ENCODE peak calls at places on chromosomes 7 and 10, in nine cellular contexts. One of them, this sample, is unnamed.

GRCh38 chr10:77320852-77321496 is 316.6 kb downstream of the KCNMA1 start:
- DNase-seq in NCI-H345: no peak
- DNase-seq in activated CD8-positive, alpha-beta memory T cell treated with anti-CD3 and anti-CD28 coated beads for 1 hour: no peak
- DNase-seq in stimulated activated CD4-positive, alpha-beta T cell treated with anti-CD3 and anti-CD28 coated beads, Interleukin-1b, Interleukin-23, amount 100 ng/mL, for 24 hours: no peak
- DNase-seq in Ammon's horn: no peak
- DNase-seq in nucleus accumbens: no peak
- DNase-seq in AG10803: peak
- DNase-seq in MCF 10A: no peak
- DNase-seq in fibroblast of pulmonary artery: peak
- DNase-seq in this sample: no peak

GRCh38 chr10:124693801-124694416 is 50.3 kb downstream of the FAM53B start:
- DNase-seq in AG10803: no peak
- DNase-seq in NCI-H345: peak
- DNase-seq in fibroblast of pulmonary artery: no peak
- DNase-seq in Ammon's horn: peak
- DNase-seq in activated CD8-positive, alpha-beta memory T cell treated with anti-CD3 and anti-CD28 coated beads for 1 hour: no peak
- DNase-seq in MCF 10A: no peak
- DNase-seq in stimulated activated CD4-positive, alpha-beta T cell treated with anti-CD3 and anti-CD28 coated beads, Interleukin-1b, Interleukin-23, amount 100 ng/mL, for 24 hours: no peak
- DNase-seq in nucleus accumbens: no peak
- DNase-seq in this sample: peak

GRCh38 chr10:120069700-120070099 is 177.2 kb downstream of the SEC23IP start:
- DNase-seq in NCI-H345: no peak
- DNase-seq in nucleus accumbens: no peak
- DNase-seq in stimulated activated CD4-positive, alpha-beta T cell treated with anti-CD3 and anti-CD28 coated beads, Interleukin-1b, Interleukin-23, amount 100 ng/mL, for 24 hours: no peak
- DNase-seq in activated CD8-positive, alpha-beta memory T cell treated with anti-CD3 and anti-CD28 coated beads for 1 hour: no peak
- DNase-seq in AG10803: no peak
- DNase-seq in MCF 10A: no peak
- DNase-seq in fibroblast of pulmonary artery: no peak
- DNase-seq in Ammon's horn: no peak
- DNase-seq in this sample: peak

GRCh38 chr7:28106316-28106957 is 74.2 kb downstream of the JAZF1 start:
- DNase-seq in Ammon's horn: no peak
- DNase-seq in MCF 10A: no peak
- DNase-seq in NCI-H345: peak
- DNase-seq in stimulated activated CD4-positive, alpha-beta T cell treated with anti-CD3 and anti-CD28 coated beads, Interleukin-1b, Interleukin-23, amount 100 ng/mL, for 24 hours: no peak
- DNase-seq in activated CD8-positive, alpha-beta memory T cell treated with anti-CD3 and anti-CD28 coated beads for 1 hour: no peak
- DNase-seq in fibroblast of pulmonary artery: peak
- DNase-seq in nucleus accumbens: no peak
- DNase-seq in AG10803: no peak
- DNase-seq in this sample: peak

GRCh38 chr10:93821051-93821772 is 63.5 kb downstream of the LGI1 start:
- DNase-seq in MCF 10A: peak
- DNase-seq in fibroblast of pulmonary artery: peak
- DNase-seq in AG10803: peak
- DNase-seq in Ammon's horn: no peak
- DNase-seq in NCI-H345: no peak
- DNase-seq in nucleus accumbens: no peak
- DNase-seq in stimulated activated CD4-positive, alpha-beta T cell treated with anti-CD3 and anti-CD28 coated beads, Interleukin-1b, Interleukin-23, amount 100 ng/mL, for 24 hours: no peak
- DNase-seq in activated CD8-positive, alpha-beta memory T cell treated with anti-CD3 and anti-CD28 coated beads for 1 hour: no peak
- DNase-seq in this sample: peak

GRCh38 chr10:14385591-14386201 is 55.0 kb upstream of the FRMD4A start:
- DNase-seq in activated CD8-positive, alpha-beta memory T cell treated with anti-CD3 and anti-CD28 coated beads for 1 hour: no peak
- DNase-seq in nucleus accumbens: no peak
- DNase-seq in fibroblast of pulmonary artery: peak
- DNase-seq in stimulated activated CD4-positive, alpha-beta T cell treated with anti-CD3 and anti-CD28 coated beads, Interleukin-1b, Interleukin-23, amount 100 ng/mL, for 24 hours: no peak
- DNase-seq in AG10803: no peak
- DNase-seq in Ammon's horn: no peak
- DNase-seq in NCI-H345: no peak
- DNase-seq in MCF 10A: peak
- DNase-seq in this sample: no peak

GRCh38 chr10:79223346-79224048 is 123.8 kb upstream of the PPIF start:
- DNase-seq in activated CD8-positive, alpha-beta memory T cell treated with anti-CD3 and anti-CD28 coated beads for 1 hour: no peak
- DNase-seq in AG10803: no peak
- DNase-seq in stimulated activated CD4-positive, alpha-beta T cell treated with anti-CD3 and anti-CD28 coated beads, Interleukin-1b, Interleukin-23, amount 100 ng/mL, for 24 hours: no peak
- DNase-seq in fibroblast of pulmonary artery: peak
- DNase-seq in NCI-H345: no peak
- DNase-seq in Ammon's horn: no peak
- DNase-seq in nucleus accumbens: no peak
- DNase-seq in MCF 10A: no peak
- DNase-seq in this sample: no peak

GRCh38 chr10:69446650-69447151 is 4.6 kb upstream of the TSPAN15 start:
- DNase-seq in fibroblast of pulmonary artery: peak
- DNase-seq in AG10803: peak
- DNase-seq in MCF 10A: peak
- DNase-seq in nucleus accumbens: no peak
- DNase-seq in stimulated activated CD4-positive, alpha-beta T cell treated with anti-CD3 and anti-CD28 coated beads, Interleukin-1b, Interleukin-23, amount 100 ng/mL, for 24 hours: no peak
- DNase-seq in NCI-H345: no peak
- DNase-seq in activated CD8-positive, alpha-beta memory T cell treated with anti-CD3 and anti-CD28 coated beads for 1 hour: no peak
- DNase-seq in Ammon's horn: no peak
- DNase-seq in this sample: no peak

GRCh38 chr10:74114041-74114448 is 36.6 kb downstream of the AP3M1 start:
- DNase-seq in activated CD8-positive, alpha-beta memory T cell treated with anti-CD3 and anti-CD28 coated beads for 1 hour: no peak
- DNase-seq in fibroblast of pulmonary artery: no peak
- DNase-seq in Ammon's horn: peak
- DNase-seq in stimulated activated CD4-positive, alpha-beta T cell treated with anti-CD3 and anti-CD28 coated beads, Interleukin-1b, Interleukin-23, amount 100 ng/mL, for 24 hours: no peak
- DNase-seq in AG10803: no peak
- DNase-seq in MCF 10A: no peak
- DNase-seq in nucleus accumbens: no peak
- DNase-seq in NCI-H345: no peak
- DNase-seq in this sample: no peak

GRCh38 chr7:15280078-15280734 is 281.6 kb downstream of the AGMO start:
- DNase-seq in MCF 10A: no peak
- DNase-seq in stimulated activated CD4-positive, alpha-beta T cell treated with anti-CD3 and anti-CD28 coated beads, Interleukin-1b, Interleukin-23, amount 100 ng/mL, for 24 hours: no peak
- DNase-seq in AG10803: no peak
- DNase-seq in NCI-H345: no peak
- DNase-seq in fibroblast of pulmonary artery: no peak
- DNase-seq in nucleus accumbens: no peak
- DNase-seq in Ammon's horn: peak
- DNase-seq in activated CD8-positive, alpha-beta memory T cell treated with anti-CD3 and anti-CD28 coated beads for 1 hour: no peak
- DNase-seq in this sample: no peak

GRCh38 chr7:5429857-5430611 is 6.4 kb upstream of the TNRC18 start:
- DNase-seq in activated CD8-positive, alpha-beta memory T cell treated with anti-CD3 and anti-CD28 coated beads for 1 hour: no peak
- DNase-seq in NCI-H345: no peak
- DNase-seq in fibroblast of pulmonary artery: no peak
- DNase-seq in Ammon's horn: no peak
- DNase-seq in AG10803: peak
- DNase-seq in stimulated activated CD4-positive, alpha-beta T cell treated with anti-CD3 and anti-CD28 coated beads, Interleukin-1b, Interleukin-23, amount 100 ng/mL, for 24 hours: no peak
- DNase-seq in MCF 10A: peak
- DNase-seq in nucleus accumbens: peak
- DNase-seq in this sample: no peak

GRCh38 chr10:70773461-70773860 is 11.7 kb downstream of the TBATA start:
- DNase-seq in AG10803: no peak
- DNase-seq in fibroblast of pulmonary artery: no peak
- DNase-seq in Ammon's horn: no peak
- DNase-seq in NCI-H345: no peak
- DNase-seq in activated CD8-positive, alpha-beta memory T cell treated with anti-CD3 and anti-CD28 coated beads for 1 hour: no peak
- DNase-seq in MCF 10A: no peak
- DNase-seq in stimulated activated CD4-positive, alpha-beta T cell treated with anti-CD3 and anti-CD28 coated beads, Interleukin-1b, Interleukin-23, amount 100 ng/mL, for 24 hours: no peak
- DNase-seq in nucleus accumbens: no peak
- DNase-seq in this sample: no peak

GRCh38 chr7:140349172-140349771 is 49.1 kb downstream of the SLC37A3 start:
- DNase-seq in NCI-H345: no peak
- DNase-seq in stimulated activated CD4-positive, alpha-beta T cell treated with anti-CD3 and anti-CD28 coated beads, Interleukin-1b, Interleukin-23, amount 100 ng/mL, for 24 hours: no peak
- DNase-seq in AG10803: peak
- DNase-seq in MCF 10A: no peak
- DNase-seq in nucleus accumbens: no peak
- DNase-seq in fibroblast of pulmonary artery: peak
- DNase-seq in Ammon's horn: peak
- DNase-seq in activated CD8-positive, alpha-beta memory T cell treated with anti-CD3 and anti-CD28 coated beads for 1 hour: no peak
- DNase-seq in this sample: no peak

GRCh38 chr10:80168679-80169380 is 36.3 kb downstream of the PLAC9 start:
- DNase-seq in MCF 10A: no peak
- DNase-seq in fibroblast of pulmonary artery: no peak
- DNase-seq in nucleus accumbens: no peak
- DNase-seq in NCI-H345: no peak
- DNase-seq in AG10803: no peak
- DNase-seq in activated CD8-positive, alpha-beta memory T cell treated with anti-CD3 and anti-CD28 coated beads for 1 hour: peak
- DNase-seq in stimulated activated CD4-positive, alpha-beta T cell treated with anti-CD3 and anti-CD28 coated beads, Interleukin-1b, Interleukin-23, amount 100 ng/mL, for 24 hours: no peak
- DNase-seq in Ammon's horn: no peak
- DNase-seq in this sample: no peak

GRCh38 chr10:114674321-114674720 is 16.2 kb upstream of the ABLIM1 start:
- DNase-seq in NCI-H345: no peak
- DNase-seq in stimulated activated CD4-positive, alpha-beta T cell treated with anti-CD3 and anti-CD28 coated beads, Interleukin-1b, Interleukin-23, amount 100 ng/mL, for 24 hours: no peak
- DNase-seq in activated CD8-positive, alpha-beta memory T cell treated with anti-CD3 and anti-CD28 coated beads for 1 hour: no peak
- DNase-seq in fibroblast of pulmonary artery: no peak
- DNase-seq in MCF 10A: no peak
- DNase-seq in AG10803: peak
- DNase-seq in Ammon's horn: no peak
- DNase-seq in nucleus accumbens: no peak
- DNase-seq in this sample: no peak

GRCh38 chr10:14648042-14648765 is 126.5 kb downstream of the FAM107B start:
- DNase-seq in MCF 10A: no peak
- DNase-seq in fibroblast of pulmonary artery: peak
- DNase-seq in nucleus accumbens: peak
- DNase-seq in AG10803: peak
- DNase-seq in Ammon's horn: peak
- DNase-seq in activated CD8-positive, alpha-beta memory T cell treated with anti-CD3 and anti-CD28 coated beads for 1 hour: peak
- DNase-seq in stimulated activated CD4-positive, alpha-beta T cell treated with anti-CD3 and anti-CD28 coated beads, Interleukin-1b, Interleukin-23, amount 100 ng/mL, for 24 hours: peak
- DNase-seq in NCI-H345: peak
- DNase-seq in this sample: peak

GRCh38 chr7:46444266-46444665 is 523.2 kb upstream of the IGFBP3 start:
- DNase-seq in fibroblast of pulmonary artery: no peak
- DNase-seq in stimulated activated CD4-positive, alpha-beta T cell treated with anti-CD3 and anti-CD28 coated beads, Interleukin-1b, Interleukin-23, amount 100 ng/mL, for 24 hours: no peak
- DNase-seq in NCI-H345: no peak
- DNase-seq in Ammon's horn: no peak
- DNase-seq in AG10803: peak
- DNase-seq in MCF 10A: no peak
- DNase-seq in nucleus accumbens: no peak
- DNase-seq in activated CD8-positive, alpha-beta memory T cell treated with anti-CD3 and anti-CD28 coated beads for 1 hour: no peak
- DNase-seq in this sample: no peak

GRCh38 chr10:34811968-34812514 is 3.1 kb downstream of the PARD3 start:
- DNase-seq in MCF 10A: no peak
- DNase-seq in NCI-H345: no peak
- DNase-seq in stimulated activated CD4-positive, alpha-beta T cell treated with anti-CD3 and anti-CD28 coated beads, Interleukin-1b, Interleukin-23, amount 100 ng/mL, for 24 hours: no peak
- DNase-seq in Ammon's horn: no peak
- DNase-seq in AG10803: peak
- DNase-seq in nucleus accumbens: no peak
- DNase-seq in activated CD8-positive, alpha-beta memory T cell treated with anti-CD3 and anti-CD28 coated beads for 1 hour: no peak
- DNase-seq in fibroblast of pulmonary artery: peak
- DNase-seq in this sample: no peak

GRCh38 chr7:2465928-2466327 is 10.3 kb downstream of the GRIFIN start:
- DNase-seq in AG10803: no peak
- DNase-seq in Ammon's horn: peak
- DNase-seq in stimulated activated CD4-positive, alpha-beta T cell treated with anti-CD3 and anti-CD28 coated beads, Interleukin-1b, Interleukin-23, amount 100 ng/mL, for 24 hours: no peak
- DNase-seq in activated CD8-positive, alpha-beta memory T cell treated with anti-CD3 and anti-CD28 coated beads for 1 hour: no peak
- DNase-seq in nucleus accumbens: no peak
- DNase-seq in NCI-H345: no peak
- DNase-seq in fibroblast of pulmonary artery: no peak
- DNase-seq in MCF 10A: no peak
- DNase-seq in this sample: no peak

GRCh38 chr10:37489658-37490003 is 364.2 kb downstream of the ANKRD30A start:
- DNase-seq in activated CD8-positive, alpha-beta memory T cell treated with anti-CD3 and anti-CD28 coated beads for 1 hour: no peak
- DNase-seq in stimulated activated CD4-positive, alpha-beta T cell treated with anti-CD3 and anti-CD28 coated beads, Interleukin-1b, Interleukin-23, amount 100 ng/mL, for 24 hours: no peak
- DNase-seq in Ammon's horn: no peak
- DNase-seq in fibroblast of pulmonary artery: no peak
- DNase-seq in NCI-H345: no peak
- DNase-seq in nucleus accumbens: no peak
- DNase-seq in AG10803: no peak
- DNase-seq in MCF 10A: no peak
- DNase-seq in this sample: no peak

GRCh38 chr7:54788664-54789063 is 29.7 kb upstream of the SEC61G start:
- DNase-seq in fibroblast of pulmonary artery: peak
- DNase-seq in AG10803: peak
- DNase-seq in activated CD8-positive, alpha-beta memory T cell treated with anti-CD3 and anti-CD28 coated beads for 1 hour: no peak
- DNase-seq in MCF 10A: peak
- DNase-seq in Ammon's horn: peak
- DNase-seq in NCI-H345: peak
- DNase-seq in nucleus accumbens: peak
- DNase-seq in stimulated activated CD4-positive, alpha-beta T cell treated with anti-CD3 and anti-CD28 coated beads, Interleukin-1b, Interleukin-23, amount 100 ng/mL, for 24 hours: no peak
- DNase-seq in this sample: peak

GRCh38 chr7:45178241-45179225 is 20.9 kb downstream of the RAMP3 start:
- DNase-seq in MCF 10A: peak
- DNase-seq in AG10803: no peak
- DNase-seq in stimulated activated CD4-positive, alpha-beta T cell treated with anti-CD3 and anti-CD28 coated beads, Interleukin-1b, Interleukin-23, amount 100 ng/mL, for 24 hours: no peak
- DNase-seq in activated CD8-positive, alpha-beta memory T cell treated with anti-CD3 and anti-CD28 coated beads for 1 hour: no peak
- DNase-seq in Ammon's horn: no peak
- DNase-seq in fibroblast of pulmonary artery: no peak
- DNase-seq in NCI-H345: peak
- DNase-seq in nucleus accumbens: no peak
- DNase-seq in this sample: no peak

GRCh38 chr10:14116837-14117236 is 213.9 kb downstream of the FRMD4A start:
- DNase-seq in AG10803: no peak
- DNase-seq in fibroblast of pulmonary artery: no peak
- DNase-seq in MCF 10A: no peak
- DNase-seq in stimulated activated CD4-positive, alpha-beta T cell treated with anti-CD3 and anti-CD28 coated beads, Interleukin-1b, Interleukin-23, amount 100 ng/mL, for 24 hours: no peak
- DNase-seq in Ammon's horn: no peak
- DNase-seq in activated CD8-positive, alpha-beta memory T cell treated with anti-CD3 and anti-CD28 coated beads for 1 hour: no peak
- DNase-seq in NCI-H345: no peak
- DNase-seq in nucleus accumbens: no peak
- DNase-seq in this sample: no peak

GRCh38 chr7:33040803-33041516 is 21.6 kb downstream of the NT5C3A start:
- DNase-seq in stimulated activated CD4-positive, alpha-beta T cell treated with anti-CD3 and anti-CD28 coated beads, Interleukin-1b, Interleukin-23, amount 100 ng/mL, for 24 hours: peak
- DNase-seq in AG10803: no peak
- DNase-seq in MCF 10A: peak
- DNase-seq in NCI-H345: no peak
- DNase-seq in activated CD8-positive, alpha-beta memory T cell treated with anti-CD3 and anti-CD28 coated beads for 1 hour: peak
- DNase-seq in Ammon's horn: no peak
- DNase-seq in fibroblast of pulmonary artery: no peak
- DNase-seq in nucleus accumbens: no peak
- DNase-seq in this sample: no peak

GRCh38 chr7:133290676-133291332 is 37.9 kb downstream of the EXOC4 start:
- DNase-seq in AG10803: no peak
- DNase-seq in MCF 10A: no peak
- DNase-seq in fibroblast of pulmonary artery: no peak
- DNase-seq in stimulated activated CD4-positive, alpha-beta T cell treated with anti-CD3 and anti-CD28 coated beads, Interleukin-1b, Interleukin-23, amount 100 ng/mL, for 24 hours: no peak
- DNase-seq in nucleus accumbens: no peak
- DNase-seq in NCI-H345: no peak
- DNase-seq in activated CD8-positive, alpha-beta memory T cell treated with anti-CD3 and anti-CD28 coated beads for 1 hour: no peak
- DNase-seq in Ammon's horn: no peak
- DNase-seq in this sample: no peak

GRCh38 chr7:28483868-28484267 is 71.5 kb downstream of the CREB5 start:
- DNase-seq in fibroblast of pulmonary artery: no peak
- DNase-seq in AG10803: peak
- DNase-seq in activated CD8-positive, alpha-beta memory T cell treated with anti-CD3 and anti-CD28 coated beads for 1 hour: no peak
- DNase-seq in MCF 10A: no peak
- DNase-seq in Ammon's horn: no peak
- DNase-seq in stimulated activated CD4-positive, alpha-beta T cell treated with anti-CD3 and anti-CD28 coated beads, Interleukin-1b, Interleukin-23, amount 100 ng/mL, for 24 hours: no peak
- DNase-seq in nucleus accumbens: no peak
- DNase-seq in NCI-H345: no peak
- DNase-seq in this sample: no peak

This sample was measured in NCI-H748 treated with DMSO at 0.1 percent for 48 hours.